ENCODE peak calls at places on chromosomes 6 and 20, in ten cellular contexts. V, O, P, A, K, W, E, H, L and U are unnamed samples.

GRCh38 chr20:48667889-48668413 is 159.8 kb downstream of the PREX1 start:
- DNase-seq in W (no peak), A (no peak), V (no peak), K (no peak), E (peak; percentile 72), H (no peak), L (no peak), P (no peak), O (no peak), U (no peak)

GRCh38 chr6:53070808-53071207 is 5.6 kb downstream of the FBXO9 start:
- DNase-seq in H (no peak), L (no peak), W (peak; percentile 8), V (no peak), K (no peak), O (no peak), E (no peak), P (no peak), A (no peak), U (no peak)

GRCh38 chr20:35972445-35972844 is 4.1 kb downstream of the CNBD2 start:
- DNase-seq in O (no peak), V (no peak), K (no peak), P (no peak), L (no peak), E (no peak), H (no peak), A (no peak), W (no peak), U (no peak)

GRCh38 chr6:141526985-141527384 is 605.7 kb upstream of the GJE1 start:
- DNase-seq in A (no peak), K (no peak), P (no peak), V (no peak), O (no peak), H (no peak), L (no peak), E (no peak), W (no peak), U (no peak)

GRCh38 chr6:144782634-144783033 is 497.5 kb downstream of the UTRN start:
- DNase-seq in P (no peak), L (no peak), H (no peak), E (no peak), V (no peak), A (no peak), O (no peak), W (no peak), K (no peak), U (no peak)

GRCh38 chr20:62688083-62688482 is 20.6 kb upstream of the NTSR1 start:
- DNase-seq in E (no peak), A (no peak), W (no peak), H (no peak), V (no peak), O (no peak), P (no peak), K (no peak), L (no peak), U (no peak)

GRCh38 chr6:108363756-108364356 is 69.0 kb downstream of the AFG1L start:
- DNase-seq in E (peak; percentile 59), K (no peak), P (no peak), H (no peak), V (no peak), O (no peak), W (peak; percentile 3), L (no peak), A (no peak), U (no peak)

GRCh38 chr6:101876431-101876830 is 482.9 kb downstream of the GRIK2 start:
- DNase-seq in V (no peak), L (no peak), K (no peak), O (no peak), A (no peak), H (no peak), E (peak; percentile 64), W (no peak), P (no peak), U (no peak)

GRCh38 chr20:14193885-14194284 is 143.5 kb downstream of the FLRT3 start:
- DNase-seq in K (no peak), A (no peak), V (no peak), O (no peak), H (no peak), L (no peak), W (no peak), P (no peak), E (no peak), U (no peak)

GRCh38 chr20:13402171-13402760 is 181.2 kb downstream of the ISM1 start:
- DNase-seq in A (no peak), O (no peak), K (no peak), V (no peak), W (no peak), E (no peak), H (no peak), L (no peak), P (no peak), U (no peak)

GRCh38 chr6:74925683-74926082 is 280.2 kb downstream of the COL12A1 start:
- DNase-seq in E (no peak), O (no peak), P (no peak), H (no peak), L (no peak), V (no peak), A (no peak), K (no peak), W (no peak), U (no peak)

GRCh38 chr6:32685603-32686002 is 19.1 kb upstream of the HLA-DQB1 start:
- DNase-seq in K (peak; percentile 11), L (no peak), V (no peak), E (no peak), W (peak; percentile 11), A (peak; percentile 28), P (no peak), H (no peak), O (no peak), U (peak; percentile 13)

GRCh38 chr6:16654703-16655102 is 106.6 kb downstream of the ATXN1 start:
- DNase-seq in K (no peak), O (no peak), W (no peak), H (no peak), E (no peak), V (no peak), A (no peak), L (no peak), P (no peak), U (no peak)

GRCh38 chr6:162443101-162443500 is 284.5 kb downstream of the PRKN start:
- DNase-seq in E (peak; percentile 78), A (peak; percentile 96), O (no peak), H (no peak), L (no peak), V (no peak), K (no peak), W (no peak), P (no peak), U (no peak)

GRCh38 chr20:16713056-16713455 is 16.8 kb upstream of the SNRPB2 start:
- DNase-seq in H (no peak), V (no peak), P (no peak), O (no peak), A (no peak), E (no peak), W (no peak), K (peak; percentile 24), L (no peak), U (no peak)

GRCh38 chr6:31710490-31711219 is 4.0 kb downstream of the LY6G6F start:
- DNase-seq in O (no peak), E (no peak), V (no peak), K (no peak), A (no peak), W (no peak), P (no peak), L (no peak), H (no peak), U (no peak)

GRCh38 chr6:40274058-40274457 is 313.1 kb downstream of the LRFN2 start:
- DNase-seq in P (no peak), H (no peak), W (no peak), E (peak; percentile 77), K (no peak), O (no peak), A (peak; percentile 66), V (no peak), L (no peak), U (no peak)

GRCh38 chr6:42197574-42198362 is 3.0 kb upstream of the GUCA1B start:
- DNase-seq in E (peak; percentile 28), L (no peak), K (peak; percentile 80), A (peak; percentile 46), P (no peak), O (no peak), W (peak; percentile 82), H (no peak), V (no peak), U (peak; percentile 82)

GRCh38 chr20:37334450-37334849 is 11.5 kb upstream of the SRC start:
- DNase-seq in P (no peak), A (no peak), K (no peak), V (no peak), L (no peak), W (no peak), H (no peak), O (no peak), E (no peak), U (no peak)

GRCh38 chr20:63032861-63033634 is 26.3 kb upstream of the BHLHE23 start:
- DNase-seq in O (no peak), K (no peak), E (no peak), L (peak; percentile 16), A (peak; percentile 3), W (no peak), H (no peak), V (no peak), P (no peak), U (no peak)

GRCh38 chr6:169867751-169868191 is 116.3 kb downstream of the ERMARD start:
- DNase-seq in A (no peak), V (no peak), P (no peak), O (no peak), E (no peak), K (no peak), W (no peak), L (no peak), H (no peak), U (no peak)

GRCh38 chr20:2946988-2947961 is 74.0 kb downstream of the PTPRA start:
- DNase-seq in L (no peak), A (peak; percentile 3), E (peak; percentile 78), W (no peak), P (no peak), O (no peak), V (no peak), H (no peak), K (no peak), U (no peak)

GRCh38 chr6:135300576-135300975 is 119.5 kb downstream of the MYB start:
- DNase-seq in W (peak; percentile 36), P (no peak), O (no peak), E (no peak), L (no peak), V (no peak), A (peak; percentile 20), H (no peak), K (no peak), U (peak; percentile 37)

GRCh38 chr6:1087112-1087843 is 224.6 kb upstream of the FOXQ1 start:
- DNase-seq in E (no peak), K (no peak), V (no peak), O (no peak), P (no peak), W (no peak), A (no peak), L (no peak), H (no peak), U (no peak)

GRCh38 chr20:9590189-9590588 is 75.8 kb downstream of the LAMP5 start:
- DNase-seq in H (no peak), V (no peak), A (peak; percentile 34), E (no peak), P (peak; percentile 19), K (no peak), W (peak; percentile 39), O (no peak), L (no peak), U (peak; percentile 70)

GRCh38 chr6:168865-169455 is 123.3 kb upstream of the DUSP22 start:
- DNase-seq in K (peak; percentile 54), P (no peak), V (no peak), L (no peak), A (peak; percentile 60), H (no peak), O (no peak), W (peak; percentile 58), E (peak; percentile 63), U (peak; percentile 59)

GRCh38 chr6:128963561-128963960 is 80.6 kb downstream of the LAMA2 start:
- DNase-seq in L (no peak), K (peak; percentile 15), A (peak; percentile 5), W (peak; percentile 6), E (peak; percentile 11), V (no peak), H (no peak), P (peak; percentile 17), O (no peak), U (peak; percentile 65)

GRCh38 chr20:53795170-53795569 is 201.5 kb upstream of the ZNF217 start:
- DNase-seq in H (no peak), W (peak; percentile 68), V (no peak), O (no peak), A (peak; percentile 54), P (peak; percentile 24), L (no peak), E (peak; percentile 35), K (peak; percentile 26), U (peak; percentile 43)